ENCODE peak calls at places on chromosome 21, in nine cellular contexts. H is ELR; K is CD8-positive, alpha-beta memory T cell; X is AG09309; V is NCI-H1092 treated with DMSO at 0.1 percent for 48 hours; U is stimulated activated naive CD8-positive, alpha-beta T cell treated with anti-CD3 and anti-CD28 coated beads, Interleukin-15, Interleukin-2, amounts not matched to agents 100 U/mL and 50 U/mL, for 24 hours; G is HTR-8/SVneo; A is breast epithelium; P is AG08395. C is an unnamed sample.

GRCh38 chr21:17454315-17455027 is 58.4 kb upstream of the CXADR start:
- DNase-seq in H (peak), K (no peak), X (peak), V (no peak), U (peak), G (peak), A (no peak), P (peak), C (peak)

GRCh38 chr21:28883931-28884330 is 108.7 kb downstream of the LTN1 start:
- DNase-seq in H (no peak), K (no peak), X (peak), V (no peak), U (no peak), G (no peak), A (no peak), P (no peak), C (no peak)

GRCh38 chr21:33196956-33197374 is 32.8 kb upstream of the IFNAR2 start:
- DNase-seq in H (peak), K (peak), X (no peak), V (peak), U (peak), G (peak), A (no peak), P (peak), C (peak)

GRCh38 chr21:16588433-16588860 is 858.7 kb downstream of the USP25 start:
- DNase-seq in H (peak), K (no peak), X (peak), V (peak), U (no peak), G (peak), A (peak), P (peak), C (no peak)

GRCh38 chr21:27693376-27693775 is 726.5 kb upstream of the ADAMTS5 start:
- DNase-seq in H (peak), K (no peak), X (peak), V (no peak), U (no peak), G (peak), A (no peak), P (peak), C (no peak)

GRCh38 chr21:41216486-41216885 is 48.5 kb downstream of the BACE2 start:
- DNase-seq in H (no peak), K (no peak), X (no peak), V (no peak), U (no peak), G (no peak), A (no peak), P (no peak), C (no peak)

GRCh38 chr21:25409992-25410391 is 197.3 kb downstream of the MRPL39 start:
- DNase-seq in H (no peak), K (no peak), X (no peak), V (no peak), U (no peak), G (no peak), A (no peak), P (no peak), C (no peak)

GRCh38 chr21:45638707-45639106 is 4.8 kb upstream of the PCBP3 start:
- DNase-seq in H (no peak), K (no peak), X (no peak), V (peak), U (no peak), G (no peak), A (no peak), P (no peak), C (no peak)

GRCh38 chr21:14632359-14632758 is 86.2 kb upstream of the SAMSN1 start:
- DNase-seq in H (no peak), K (no peak), X (no peak), V (no peak), U (no peak), G (no peak), A (no peak), P (no peak), C (no peak)

GRCh38 chr21:29658934-29659203 is 280.9 kb downstream of the GRIK1 start:
- DNase-seq in H (no peak), K (no peak), X (no peak), V (no peak), U (no peak), G (no peak), A (no peak), P (no peak), C (no peak)

GRCh38 chr21:38460171-38460742 is 38.0 kb downstream of the ERG start:
- DNase-seq in H (peak), K (no peak), X (no peak), V (no peak), U (no peak), G (no peak), A (no peak), P (peak), C (no peak)

GRCh38 chr21:18840239-18840638 is 436.7 kb upstream of the TMPRSS15 start:
- DNase-seq in H (peak), K (no peak), X (no peak), V (no peak), U (no peak), G (no peak), A (no peak), P (no peak), C (no peak)

GRCh38 chr21:42039470-42039901 is 29.3 kb upstream of the ZBTB21 start:
- DNase-seq in H (peak), K (no peak), X (peak), V (no peak), U (no peak), G (no peak), A (no peak), P (peak), C (no peak)

GRCh38 chr21:35974801-35975200 is 85.5 kb downstream of the SETD4 start:
- DNase-seq in H (no peak), K (no peak), X (no peak), V (peak), U (no peak), G (no peak), A (no peak), P (no peak), C (no peak)

GRCh38 chr21:36274128-36274527 is 45.9 kb upstream of the MORC3 start:
- DNase-seq in H (no peak), K (no peak), X (no peak), V (no peak), U (no peak), G (no peak), A (no peak), P (no peak), C (no peak)

GRCh38 chr21:14215971-14216621 is at the start of gene RBM11:
- DNase-seq in H (peak), K (peak), X (no peak), V (peak), U (peak), G (peak), A (peak), P (peak), C (peak)

GRCh38 chr21:9753943-9754342 is 767.4 kb upstream of the TPTE start:
- DNase-seq in H (no peak), K (no peak), X (no peak), V (no peak), U (no peak), G (no peak), A (no peak), P (no peak), C (no peak)

C was measured in CD4-positive, alpha-beta memory T cell.